ENCODE peak calls at places on chromosomes 6 and 20, in six cellular contexts. E, I, X, Y, D and U are unnamed samples.
A peak's percentile ranks its signal among the peaks of the same experiment; 100 is the strongest.

GRCh38 chr6:38776515-38776914 is 61.4 kb downstream of the DNAH8 start:
- DNase-seq in E (no peak), I (no peak), X (no peak), Y (no peak), D (peak; percentile 49), U (no peak)

GRCh38 chr6:52285174-52286068 is 879 bp upstream of the MCM3 start:
- DNase-seq in E (no peak), I (no peak), X (no peak), Y (no peak), D (no peak), U (no peak)

GRCh38 chr20:25321991-25322390 is 68.6 kb downstream of the ABHD12 start:
- DNase-seq in E (no peak), I (no peak), X (no peak), Y (no peak), D (no peak), U (no peak)

GRCh38 chr20:60634773-60635172 is 617.3 kb upstream of the CDH4 start:
- DNase-seq in E (no peak), I (no peak), X (no peak), Y (no peak), D (no peak), U (no peak)

GRCh38 chr6:34806738-34807453 is 15.0 kb downstream of the BLTP3A start:
- DNase-seq in E (no peak), I (no peak), X (no peak), Y (no peak), D (peak; percentile 79), U (no peak)

GRCh38 chr6:161169690-161170089 is 104.2 kb downstream of the AGPAT4 start:
- DNase-seq in E (no peak), I (no peak), X (no peak), Y (no peak), D (peak; percentile 82), U (no peak)

GRCh38 chr20:64143018-64143801 is 21.0 kb upstream of the MYT1 start:
- DNase-seq in E (no peak), I (no peak), X (no peak), Y (peak; percentile 28), D (no peak), U (no peak)

GRCh38 chr6:42068173-42068572 is 17.8 kb downstream of the TAF8 start:
- DNase-seq in E (no peak), I (no peak), X (no peak), Y (no peak), D (no peak), U (no peak)

GRCh38 chr20:63044605-63045004 is 37.8 kb upstream of the BHLHE23 start:
- DNase-seq in E (no peak), I (no peak), X (no peak), Y (no peak), D (no peak), U (no peak)

GRCh38 chr20:63043348-63044203 is 36.8 kb upstream of the BHLHE23 start:
- DNase-seq in E (no peak), I (no peak), X (no peak), Y (no peak), D (no peak), U (no peak)

GRCh38 chr20:63041776-63042175 is 35.0 kb upstream of the BHLHE23 start:
- DNase-seq in E (no peak), I (no peak), X (no peak), Y (no peak), D (no peak), U (no peak)

GRCh38 chr20:63044204-63044600 is 37.4 kb upstream of the BHLHE23 start:
- DNase-seq in E (no peak), I (no peak), X (no peak), Y (no peak), D (no peak), U (no peak)

GRCh38 chr20:63042448-63043071 is 35.8 kb upstream of the BHLHE23 start:
- DNase-seq in E (no peak), I (no peak), X (no peak), Y (no peak), D (no peak), U (no peak)
- H3K4me1 ChIP-seq in E (no peaks in the 10 kb centered on the region), I (no peaks in the 10 kb centered on the region), X (no peaks in the 10 kb centered on the region), Y (no peaks in the 10 kb centered on the region), D (no peaks in the 10 kb centered on the region), U (no peaks in the 10 kb centered on the region)

DNA sequence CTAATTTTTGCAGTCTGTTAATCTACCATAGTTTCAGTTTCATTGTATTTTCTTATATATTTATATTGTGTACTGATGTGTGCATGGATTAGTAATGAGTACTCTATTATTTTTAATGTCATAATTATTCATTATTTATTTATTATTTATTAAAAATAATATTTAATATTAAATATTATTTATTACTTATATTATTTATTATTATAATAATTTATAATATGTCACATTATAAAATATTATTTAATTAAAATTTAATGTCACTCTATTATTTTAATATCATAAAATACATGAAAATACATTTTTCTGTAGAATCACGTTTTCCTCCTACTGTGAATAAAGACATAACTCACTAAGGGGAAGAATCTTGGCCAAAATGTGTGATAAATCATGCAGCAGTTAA is 30.5 kb downstream of the POM121L2 start:
- DNase-seq in E (no peak), I (no peak), X (no peak), Y (no peak), D (no peak), U (no peak)
- H3K9me3 ChIP-seq in E (peaks cover 17% of the 10 kb centered on the region), I (no peaks in the 10 kb centered on the region), X (peaks cover 10% of the 10 kb centered on the region), Y (peaks cover 8% of the 10 kb centered on the region), D (no peaks in the 10 kb centered on the region), U (no peaks in the 10 kb centered on the region)

GRCh38 chr6:150881911-150882481 is 16.5 kb downstream of the MTHFD1L start:
- DNase-seq in E (peak; percentile 87), I (no peak), X (no peak), Y (peak; percentile 82), D (peak; percentile 99), U (peak; percentile 93)
- H3K27ac ChIP-seq in E (peak overlapping the region; percentile 34), I (no peak overlapping the region), X (no peak overlapping the region), Y (peak overlapping the region; percentile 77), D (peak overlapping the region; percentile 81), U (peak overlapping the region; percentile 74)

DNA sequence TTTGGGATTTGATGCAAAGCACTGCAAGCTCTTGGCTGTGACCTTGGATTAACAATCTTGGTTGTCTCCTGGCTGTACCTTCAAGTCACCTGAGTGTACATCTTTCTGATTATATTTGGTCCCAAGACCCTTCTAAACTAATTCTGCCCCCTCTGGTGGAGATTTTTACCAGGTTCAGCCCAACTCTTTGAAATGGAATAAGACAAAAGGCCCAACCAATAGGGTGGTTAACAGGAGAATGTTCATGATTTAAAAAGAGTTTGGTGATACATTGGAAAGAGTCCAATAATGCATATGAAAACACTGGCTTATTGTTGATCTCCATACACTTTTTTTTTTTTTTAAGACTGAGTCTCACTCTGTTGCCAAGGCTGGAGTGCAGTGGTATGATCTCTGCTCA is 77.5 kb upstream of the CD83 start:
- DNase-seq in E (no peak), I (no peak), X (no peak), Y (no peak), D (no peak), U (no peak)
- H3K4me1 ChIP-seq in E (no peaks in the 10 kb centered on the region), I (no peaks in the 10 kb centered on the region), X (no peaks in the 10 kb centered on the region), Y (no peaks in the 10 kb centered on the region), D (peaks cover 13% of the 10 kb centered on the region), U (no peaks in the 10 kb centered on the region)

DNA sequence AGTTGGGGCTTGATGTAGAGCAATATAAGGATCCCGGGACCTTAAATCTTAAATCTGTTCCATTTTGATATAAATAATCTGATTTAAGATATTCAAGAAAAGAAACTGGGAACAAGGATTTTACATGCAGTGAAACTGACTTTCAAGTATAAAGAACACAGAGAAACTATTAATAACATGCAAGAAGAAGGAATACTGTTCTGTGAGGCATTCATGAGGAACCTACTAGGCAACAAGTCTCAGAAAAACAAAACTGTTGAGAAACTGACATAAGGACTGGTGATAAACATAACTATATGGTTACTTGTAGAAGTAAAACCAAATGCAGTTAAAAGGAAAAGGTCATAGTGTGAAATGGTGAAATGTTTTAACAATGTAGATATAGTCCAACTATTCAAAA is 15.8 kb downstream of the HDDC2 start:
- DNase-seq in E (no peak), I (no peak), X (no peak), Y (no peak), D (no peak), U (no peak)
- H3K9me3 ChIP-seq in E (peaks cover 6% of the 10 kb centered on the region), I (no peaks in the 10 kb centered on the region), X (peaks cover 3% of the 10 kb centered on the region), Y (no peaks in the 10 kb centered on the region), D (no peaks in the 10 kb centered on the region), U (peaks cover 7% of the 10 kb centered on the region)